ENCODE peak calls at places on chromosomes 1 and 21, in seven cellular contexts. One of them, this sample, is unnamed.

GRCh38 chr1:209703834-209704504 is 677 bp upstream of the HSD11B1 start:
- DNase-seq in lower lobe of right lung: no peak
- DNase-seq in body of pancreas: no peak
- DNase-seq in NB4: no peak
- DNase-seq in neural progenitor cell: no peak
- DNase-seq in progenitor cell of endocrine pancreas: no peak
- DNase-seq in choroid plexus epithelial cell: no peak
- DNase-seq in this sample: peak; percentile 30

GRCh38 chr1:171740356-171740863 is 1.5 kb downstream of the VAMP4 start:
- DNase-seq in lower lobe of right lung: no peak
- DNase-seq in body of pancreas: no peak
- DNase-seq in NB4: no peak
- DNase-seq in neural progenitor cell: no peak
- DNase-seq in progenitor cell of endocrine pancreas: no peak
- DNase-seq in choroid plexus epithelial cell: peak; percentile 18
- DNase-seq in this sample: no peak

GRCh38 chr1:89815040-89815439 is 5.8 kb upstream of the LRRC8D start:
- DNase-seq in lower lobe of right lung: no peak
- DNase-seq in body of pancreas: no peak
- DNase-seq in NB4: no peak
- DNase-seq in neural progenitor cell: no peak
- DNase-seq in progenitor cell of endocrine pancreas: no peak
- DNase-seq in choroid plexus epithelial cell: no peak
- DNase-seq in this sample: no peak

GRCh38 chr1:3890389-3891328 is 9.4 kb downstream of the C1orf174 start:
- DNase-seq in lower lobe of right lung: peak; percentile 41
- DNase-seq in body of pancreas: no peak
- DNase-seq in NB4: no peak
- DNase-seq in neural progenitor cell: no peak
- DNase-seq in progenitor cell of endocrine pancreas: no peak
- DNase-seq in choroid plexus epithelial cell: no peak
- DNase-seq in this sample: peak; percentile 25

GRCh38 chr1:30525980-30526651 is 197.3 kb downstream of the MATN1 start:
- DNase-seq in lower lobe of right lung: no peak
- DNase-seq in body of pancreas: no peak
- DNase-seq in NB4: peak; percentile 9
- DNase-seq in neural progenitor cell: no peak
- DNase-seq in progenitor cell of endocrine pancreas: no peak
- DNase-seq in choroid plexus epithelial cell: peak; percentile 72
- DNase-seq in this sample: no peak

GRCh38 chr1:167076136-167076710 is 14.0 kb downstream of the GPA33 start:
- DNase-seq in lower lobe of right lung: no peak
- DNase-seq in body of pancreas: no peak
- DNase-seq in NB4: no peak
- DNase-seq in neural progenitor cell: peak; percentile 44
- DNase-seq in progenitor cell of endocrine pancreas: no peak
- DNase-seq in choroid plexus epithelial cell: no peak
- DNase-seq in this sample: peak; percentile 34

GRCh38 chr1:214404154-214404553 is 123.2 kb downstream of the SMYD2 start:
- DNase-seq in lower lobe of right lung: no peak
- DNase-seq in body of pancreas: no peak
- DNase-seq in NB4: peak; percentile 52
- DNase-seq in neural progenitor cell: no peak
- DNase-seq in progenitor cell of endocrine pancreas: no peak
- DNase-seq in choroid plexus epithelial cell: peak; percentile 77
- DNase-seq in this sample: no peak

GRCh38 chr1:93171549-93172050 is 8.6 kb downstream of the TMED5 start:
- DNase-seq in lower lobe of right lung: no peak
- DNase-seq in body of pancreas: no peak
- DNase-seq in NB4: no peak
- DNase-seq in neural progenitor cell: no peak
- DNase-seq in progenitor cell of endocrine pancreas: no peak
- DNase-seq in choroid plexus epithelial cell: peak; percentile 43
- DNase-seq in this sample: no peak

GRCh38 chr1:84366786-84367185 is 31.5 kb upstream of the DNASE2B start:
- DNase-seq in lower lobe of right lung: no peak
- DNase-seq in body of pancreas: no peak
- DNase-seq in NB4: no peak
- DNase-seq in neural progenitor cell: no peak
- DNase-seq in progenitor cell of endocrine pancreas: no peak
- DNase-seq in choroid plexus epithelial cell: peak; percentile 88
- DNase-seq in this sample: no peak

GRCh38 chr21:43318841-43319781 is 107.8 kb downstream of the SIK1 start:
- DNase-seq in lower lobe of right lung: no peak
- DNase-seq in body of pancreas: no peak
- DNase-seq in NB4: peak; percentile 80
- DNase-seq in neural progenitor cell: no peak
- DNase-seq in progenitor cell of endocrine pancreas: no peak
- DNase-seq in choroid plexus epithelial cell: peak; percentile 26
- DNase-seq in this sample: no peak

GRCh38 chr21:14120091-14120734 is 90.5 kb downstream of the LIPI start:
- DNase-seq in lower lobe of right lung: no peak
- DNase-seq in body of pancreas: peak; percentile 68
- DNase-seq in NB4: peak; percentile 64
- DNase-seq in neural progenitor cell: peak; percentile 59
- DNase-seq in progenitor cell of endocrine pancreas: no peak
- DNase-seq in choroid plexus epithelial cell: peak; percentile 43
- DNase-seq in this sample: peak; percentile 72

GRCh38 chr1:203580733-203581132 is 45.9 kb upstream of the ATP2B4 start:
- DNase-seq in lower lobe of right lung: peak; percentile 56
- DNase-seq in body of pancreas: no peak
- DNase-seq in NB4: no peak
- DNase-seq in neural progenitor cell: no peak
- DNase-seq in progenitor cell of endocrine pancreas: no peak
- DNase-seq in choroid plexus epithelial cell: no peak
- DNase-seq in this sample: no peak

GRCh38 chr1:203582568-203582967 is 44.1 kb upstream of the ATP2B4 start:
- DNase-seq in lower lobe of right lung: no peak
- DNase-seq in body of pancreas: no peak
- DNase-seq in NB4: no peak
- DNase-seq in neural progenitor cell: no peak
- DNase-seq in progenitor cell of endocrine pancreas: no peak
- DNase-seq in choroid plexus epithelial cell: no peak
- DNase-seq in this sample: no peak

GRCh38 chr1:203581841-203582240 is 44.8 kb upstream of the ATP2B4 start:
- DNase-seq in lower lobe of right lung: no peak
- DNase-seq in body of pancreas: no peak
- DNase-seq in NB4: no peak
- DNase-seq in neural progenitor cell: no peak
- DNase-seq in progenitor cell of endocrine pancreas: no peak
- DNase-seq in choroid plexus epithelial cell: no peak
- DNase-seq in this sample: no peak

GRCh38 chr1:203573730-203574129 is 52.9 kb upstream of the ATP2B4 start:
- DNase-seq in lower lobe of right lung: no peak
- DNase-seq in body of pancreas: no peak
- DNase-seq in NB4: no peak
- DNase-seq in neural progenitor cell: no peak
- DNase-seq in progenitor cell of endocrine pancreas: no peak
- DNase-seq in choroid plexus epithelial cell: no peak
- DNase-seq in this sample: no peak

GRCh38 chr1:203577874-203578464 is 48.7 kb upstream of the ATP2B4 start:
- DNase-seq in lower lobe of right lung: no peak
- DNase-seq in body of pancreas: no peak
- DNase-seq in NB4: no peak
- DNase-seq in neural progenitor cell: no peak
- DNase-seq in progenitor cell of endocrine pancreas: no peak
- DNase-seq in choroid plexus epithelial cell: no peak
- DNase-seq in this sample: no peak
- TF ChIP-seq CTCF in lower lobe of right lung: no peak
- TF ChIP-seq CTCF in body of pancreas: no peak
- TF ChIP-seq CTCF in NB4: no peak
- TF ChIP-seq CTCF in neural progenitor cell: no peak
- TF ChIP-seq CTCF in progenitor cell of endocrine pancreas: no peak
- TF ChIP-seq CTCF in choroid plexus epithelial cell: no peak
- TF ChIP-seq CTCF in this sample: no peak

DNA sequence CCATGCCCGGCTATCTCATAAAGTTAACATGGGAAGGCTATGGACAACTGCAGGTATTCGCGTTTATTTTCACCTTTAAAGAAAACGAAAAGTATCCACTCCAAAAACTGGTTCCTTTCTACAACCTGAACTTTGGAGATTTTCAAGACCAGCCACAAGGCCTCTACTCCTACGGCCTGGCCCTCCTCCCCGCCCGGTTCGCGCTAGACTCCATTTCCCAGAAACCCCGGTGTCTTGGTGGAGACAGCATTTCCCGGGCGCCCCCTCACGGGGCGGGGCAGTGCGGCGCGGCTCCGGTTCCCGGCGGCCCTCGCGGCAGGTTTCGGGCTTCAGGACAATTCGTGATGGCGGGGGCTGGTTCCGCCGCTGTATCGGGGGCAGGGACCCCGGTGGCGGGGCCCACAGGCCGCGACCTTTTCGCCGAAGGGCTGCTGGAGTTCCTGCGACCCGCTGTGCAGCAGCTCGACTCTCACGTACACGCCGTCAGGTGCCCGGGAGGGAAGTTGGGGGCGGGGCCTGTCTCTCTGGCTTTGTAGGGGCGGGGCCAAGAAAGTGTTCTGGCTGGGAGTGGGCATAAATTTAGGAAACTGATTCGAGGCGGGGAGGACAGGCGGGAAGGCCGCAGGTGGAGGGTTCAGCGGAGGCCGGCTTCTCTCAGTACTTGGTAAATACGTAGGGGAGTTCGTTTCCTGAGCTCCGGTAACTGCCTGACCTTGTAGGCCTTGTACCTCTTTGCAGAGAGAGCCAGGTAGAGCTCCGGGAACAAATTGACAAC is at the start of gene SNAPIN:
- DNase-seq in lower lobe of right lung: peak; percentile 95
- DNase-seq in body of pancreas: peak; percentile 94
- DNase-seq in NB4: peak; percentile 92
- DNase-seq in neural progenitor cell: peak; percentile 95
- DNase-seq in progenitor cell of endocrine pancreas: peak; percentile 75
- DNase-seq in choroid plexus epithelial cell: peak; percentile 92
- DNase-seq in this sample: peak; percentile 96
- TF ChIP-seq CTCF in lower lobe of right lung: peak; percentile 35
- TF ChIP-seq CTCF in body of pancreas: no peak
- TF ChIP-seq CTCF in NB4: no peak
- TF ChIP-seq CTCF in neural progenitor cell: peak; percentile 25
- TF ChIP-seq CTCF in progenitor cell of endocrine pancreas: peak; percentile 22
- TF ChIP-seq CTCF in choroid plexus epithelial cell: peak; percentile 14
- TF ChIP-seq CTCF in this sample: no peak

GRCh38 chr1:21937034-21937371 is at the start of gene HSPG2:
- DNase-seq in lower lobe of right lung: no peak
- DNase-seq in body of pancreas: no peak
- DNase-seq in NB4: no peak
- DNase-seq in neural progenitor cell: no peak
- DNase-seq in progenitor cell of endocrine pancreas: no peak
- DNase-seq in choroid plexus epithelial cell: no peak
- DNase-seq in this sample: no peak
- TF ChIP-seq CTCF in lower lobe of right lung: no peak
- TF ChIP-seq CTCF in body of pancreas: no peak
- TF ChIP-seq CTCF in NB4: no peak
- TF ChIP-seq CTCF in neural progenitor cell: no peak
- TF ChIP-seq CTCF in progenitor cell of endocrine pancreas: no peak
- TF ChIP-seq CTCF in choroid plexus epithelial cell: no peak
- TF ChIP-seq CTCF in this sample: no peak

DNA sequence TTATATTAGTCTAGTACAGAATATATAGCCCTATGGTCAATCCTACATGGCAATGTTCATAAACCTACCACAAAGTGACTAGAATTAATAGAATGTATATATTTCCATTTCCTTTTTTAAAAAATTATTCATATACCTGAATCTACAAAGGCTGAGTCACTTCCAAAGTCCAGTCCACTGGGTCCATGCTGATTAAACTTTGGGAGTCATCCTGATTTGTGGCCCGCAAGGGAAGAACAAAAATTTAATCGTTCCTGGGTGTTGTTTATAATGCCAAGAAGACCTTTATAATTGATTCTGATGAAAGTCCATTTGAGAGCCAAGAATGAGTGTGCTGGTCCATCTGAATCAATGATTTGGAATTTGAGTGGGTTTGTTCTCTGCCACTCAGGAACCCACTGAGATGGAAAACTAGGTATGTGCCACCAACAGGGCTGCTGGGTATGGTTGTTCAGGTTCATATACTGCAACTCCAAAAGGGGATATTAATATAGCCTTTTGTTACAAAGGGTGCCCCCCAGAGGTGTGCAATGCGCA is 221.9 kb upstream of the PLXNA2 start:
- DNase-seq in lower lobe of right lung: no peak
- DNase-seq in body of pancreas: no peak
- DNase-seq in NB4: no peak
- DNase-seq in neural progenitor cell: no peak
- DNase-seq in progenitor cell of endocrine pancreas: no peak
- DNase-seq in choroid plexus epithelial cell: no peak
- DNase-seq in this sample: no peak
- TF ChIP-seq CTCF in lower lobe of right lung: no peak
- TF ChIP-seq CTCF in body of pancreas: no peak
- TF ChIP-seq CTCF in NB4: no peak
- TF ChIP-seq CTCF in neural progenitor cell: no peak
- TF ChIP-seq CTCF in progenitor cell of endocrine pancreas: no peak
- TF ChIP-seq CTCF in choroid plexus epithelial cell: no peak
- TF ChIP-seq CTCF in this sample: no peak

GRCh38 chr1:194537521-194537920 is 1351.1 kb upstream of the B3GALT2 start:
- DNase-seq in lower lobe of right lung: no peak
- DNase-seq in body of pancreas: no peak
- DNase-seq in NB4: no peak
- DNase-seq in neural progenitor cell: no peak
- DNase-seq in progenitor cell of endocrine pancreas: no peak
- DNase-seq in choroid plexus epithelial cell: no peak
- DNase-seq in this sample: no peak

GRCh38 chr1:194534784-194535183 is 1348.4 kb upstream of the B3GALT2 start:
- DNase-seq in lower lobe of right lung: no peak
- DNase-seq in body of pancreas: no peak
- DNase-seq in NB4: peak; percentile 26
- DNase-seq in neural progenitor cell: no peak
- DNase-seq in progenitor cell of endocrine pancreas: no peak
- DNase-seq in choroid plexus epithelial cell: no peak
- DNase-seq in this sample: no peak

GRCh38 chr1:194533641-194534040 is 1347.2 kb upstream of the B3GALT2 start:
- DNase-seq in lower lobe of right lung: no peak
- DNase-seq in body of pancreas: no peak
- DNase-seq in NB4: no peak
- DNase-seq in neural progenitor cell: no peak
- DNase-seq in progenitor cell of endocrine pancreas: no peak
- DNase-seq in choroid plexus epithelial cell: peak; percentile 10
- DNase-seq in this sample: no peak

GRCh38 chr1:194535369-194535768 is 1349.0 kb upstream of the B3GALT2 start:
- DNase-seq in lower lobe of right lung: no peak
- DNase-seq in body of pancreas: no peak
- DNase-seq in NB4: peak; percentile 14
- DNase-seq in neural progenitor cell: no peak
- DNase-seq in progenitor cell of endocrine pancreas: peak; percentile 9
- DNase-seq in choroid plexus epithelial cell: peak; percentile 1
- DNase-seq in this sample: no peak

GRCh38 chr1:194538453-194538852 is 1352.0 kb upstream of the B3GALT2 start:
- DNase-seq in lower lobe of right lung: no peak
- DNase-seq in body of pancreas: no peak
- DNase-seq in NB4: no peak
- DNase-seq in neural progenitor cell: peak; percentile 32
- DNase-seq in progenitor cell of endocrine pancreas: no peak
- DNase-seq in choroid plexus epithelial cell: no peak
- DNase-seq in this sample: no peak
- TF ChIP-seq CTCF in lower lobe of right lung: no peak
- TF ChIP-seq CTCF in body of pancreas: no peak
- TF ChIP-seq CTCF in NB4: no peak
- TF ChIP-seq CTCF in neural progenitor cell: peak; percentile 44
- TF ChIP-seq CTCF in progenitor cell of endocrine pancreas: no peak
- TF ChIP-seq CTCF in choroid plexus epithelial cell: no peak
- TF ChIP-seq CTCF in this sample: no peak

GRCh38 chr1:77227383-77227782 is 8.2 kb upstream of the PIGK start:
- DNase-seq in lower lobe of right lung: no peak
- DNase-seq in body of pancreas: no peak
- DNase-seq in NB4: peak; percentile 19
- DNase-seq in neural progenitor cell: no peak
- DNase-seq in progenitor cell of endocrine pancreas: no peak
- DNase-seq in choroid plexus epithelial cell: no peak
- DNase-seq in this sample: no peak
- TF ChIP-seq CTCF in lower lobe of right lung: no peak
- TF ChIP-seq CTCF in body of pancreas: no peak
- TF ChIP-seq CTCF in NB4: no peak
- TF ChIP-seq CTCF in neural progenitor cell: no peak
- TF ChIP-seq CTCF in progenitor cell of endocrine pancreas: no peak
- TF ChIP-seq CTCF in choroid plexus epithelial cell: no peak
- TF ChIP-seq CTCF in this sample: no peak

This sample was measured in activated CD8-positive, alpha-beta T cell treated with anti-CD3 and anti-CD28 coated beads for 36 hours.